ENCODE peak calls at places on chromosome 11, in six cellular contexts. One of them, this sample, is unnamed.

GRCh38 chr11:12731841-12732336 is 57.7 kb downstream of the TEAD1 start:
- DNase-seq in NCI-H345: no peak
- DNase-seq in stimulated activated CD4-positive, alpha-beta T cell treated with anti-CD3 and anti-CD28 coated beads, Interleukin-4, amount 100 ng/mL, for 24 hours: no peak
- DNase-seq in choroid plexus epithelial cell: no peak
- DNase-seq in T-helper 9 cell: no peak
- DNase-seq in Kasumi-1: no peak
- DNase-seq in this sample: no peak

GRCh38 chr11:19320764-19321163 is 80.0 kb upstream of the E2F8 start:
- DNase-seq in stimulated activated CD4-positive, alpha-beta T cell treated with anti-CD3 and anti-CD28 coated beads, Interleukin-4, amount 100 ng/mL, for 24 hours: no peak
- DNase-seq in T-helper 9 cell: no peak
- DNase-seq in Kasumi-1: no peak
- DNase-seq in NCI-H345: no peak
- DNase-seq in choroid plexus epithelial cell: no peak
- DNase-seq in this sample: no peak

GRCh38 chr11:66237867-66238266 is 30.6 kb upstream of the RAB1B start:
- DNase-seq in choroid plexus epithelial cell: no peak
- DNase-seq in stimulated activated CD4-positive, alpha-beta T cell treated with anti-CD3 and anti-CD28 coated beads, Interleukin-4, amount 100 ng/mL, for 24 hours: no peak
- DNase-seq in NCI-H345: no peak
- DNase-seq in T-helper 9 cell: no peak
- DNase-seq in Kasumi-1: no peak
- DNase-seq in this sample: no peak

GRCh38 chr11:134355656-134356055 is 23.9 kb downstream of the GLB1L2 start:
- DNase-seq in Kasumi-1: no peak
- DNase-seq in T-helper 9 cell: no peak
- DNase-seq in choroid plexus epithelial cell: no peak
- DNase-seq in NCI-H345: no peak
- DNase-seq in stimulated activated CD4-positive, alpha-beta T cell treated with anti-CD3 and anti-CD28 coated beads, Interleukin-4, amount 100 ng/mL, for 24 hours: no peak
- DNase-seq in this sample: no peak

GRCh38 chr11:58927393-58928081 is 11.8 kb upstream of the GLYATL1 start:
- DNase-seq in choroid plexus epithelial cell: peak
- DNase-seq in T-helper 9 cell: no peak
- DNase-seq in stimulated activated CD4-positive, alpha-beta T cell treated with anti-CD3 and anti-CD28 coated beads, Interleukin-4, amount 100 ng/mL, for 24 hours: peak
- DNase-seq in Kasumi-1: no peak
- DNase-seq in NCI-H345: peak
- DNase-seq in this sample: no peak

GRCh38 chr11:14618060-14618459 is 25.5 kb upstream of the PDE3B start:
- DNase-seq in choroid plexus epithelial cell: no peak
- DNase-seq in T-helper 9 cell: no peak
- DNase-seq in Kasumi-1: no peak
- DNase-seq in stimulated activated CD4-positive, alpha-beta T cell treated with anti-CD3 and anti-CD28 coated beads, Interleukin-4, amount 100 ng/mL, for 24 hours: no peak
- DNase-seq in NCI-H345: no peak
- DNase-seq in this sample: no peak

GRCh38 chr11:2220173-2220771 is 48.7 kb upstream of the TH start:
- DNase-seq in choroid plexus epithelial cell: no peak
- DNase-seq in T-helper 9 cell: no peak
- DNase-seq in stimulated activated CD4-positive, alpha-beta T cell treated with anti-CD3 and anti-CD28 coated beads, Interleukin-4, amount 100 ng/mL, for 24 hours: no peak
- DNase-seq in NCI-H345: no peak
- DNase-seq in Kasumi-1: no peak
- DNase-seq in this sample: no peak

GRCh38 chr11:72627594-72628281 is 46.5 kb downstream of the PDE2A start:
- DNase-seq in stimulated activated CD4-positive, alpha-beta T cell treated with anti-CD3 and anti-CD28 coated beads, Interleukin-4, amount 100 ng/mL, for 24 hours: no peak
- DNase-seq in Kasumi-1: no peak
- DNase-seq in choroid plexus epithelial cell: no peak
- DNase-seq in T-helper 9 cell: no peak
- DNase-seq in NCI-H345: peak
- DNase-seq in this sample: no peak

GRCh38 chr11:78420796-78421209 is 3.2 kb upstream of the GAB2 start:
- DNase-seq in stimulated activated CD4-positive, alpha-beta T cell treated with anti-CD3 and anti-CD28 coated beads, Interleukin-4, amount 100 ng/mL, for 24 hours: peak
- DNase-seq in choroid plexus epithelial cell: peak
- DNase-seq in T-helper 9 cell: no peak
- DNase-seq in Kasumi-1: no peak
- DNase-seq in NCI-H345: no peak
- DNase-seq in this sample: peak

GRCh38 chr11:120304526-120304925 is 20.6 kb upstream of the TLCD5 start:
- DNase-seq in stimulated activated CD4-positive, alpha-beta T cell treated with anti-CD3 and anti-CD28 coated beads, Interleukin-4, amount 100 ng/mL, for 24 hours: no peak
- DNase-seq in T-helper 9 cell: no peak
- DNase-seq in choroid plexus epithelial cell: peak
- DNase-seq in Kasumi-1: no peak
- DNase-seq in NCI-H345: no peak
- DNase-seq in this sample: no peak

GRCh38 chr11:100546714-100547113 is 140.4 kb upstream of the ARHGAP42 start:
- DNase-seq in Kasumi-1: no peak
- DNase-seq in T-helper 9 cell: no peak
- DNase-seq in choroid plexus epithelial cell: peak
- DNase-seq in stimulated activated CD4-positive, alpha-beta T cell treated with anti-CD3 and anti-CD28 coated beads, Interleukin-4, amount 100 ng/mL, for 24 hours: no peak
- DNase-seq in NCI-H345: peak
- DNase-seq in this sample: no peak

GRCh38 chr11:100981196-100981824 is 148.3 kb downstream of the PGR start:
- DNase-seq in stimulated activated CD4-positive, alpha-beta T cell treated with anti-CD3 and anti-CD28 coated beads, Interleukin-4, amount 100 ng/mL, for 24 hours: no peak
- DNase-seq in T-helper 9 cell: no peak
- DNase-seq in Kasumi-1: no peak
- DNase-seq in NCI-H345: no peak
- DNase-seq in choroid plexus epithelial cell: no peak
- DNase-seq in this sample: no peak

GRCh38 chr11:75142714-75143419 is 8.0 kb upstream of the SLCO2B1 start:
- DNase-seq in stimulated activated CD4-positive, alpha-beta T cell treated with anti-CD3 and anti-CD28 coated beads, Interleukin-4, amount 100 ng/mL, for 24 hours: peak
- DNase-seq in Kasumi-1: peak
- DNase-seq in NCI-H345: peak
- DNase-seq in choroid plexus epithelial cell: peak
- DNase-seq in T-helper 9 cell: peak
- DNase-seq in this sample: peak

GRCh38 chr11:69540118-69541000 is 58.9 kb downstream of the LINC01488 start:
- DNase-seq in NCI-H345: no peak
- DNase-seq in stimulated activated CD4-positive, alpha-beta T cell treated with anti-CD3 and anti-CD28 coated beads, Interleukin-4, amount 100 ng/mL, for 24 hours: no peak
- DNase-seq in T-helper 9 cell: no peak
- DNase-seq in choroid plexus epithelial cell: no peak
- DNase-seq in Kasumi-1: no peak
- DNase-seq in this sample: no peak

GRCh38 chr11:35477871-35478270 is 47.5 kb downstream of the PAMR1 start:
- DNase-seq in Kasumi-1: no peak
- DNase-seq in choroid plexus epithelial cell: no peak
- DNase-seq in stimulated activated CD4-positive, alpha-beta T cell treated with anti-CD3 and anti-CD28 coated beads, Interleukin-4, amount 100 ng/mL, for 24 hours: no peak
- DNase-seq in T-helper 9 cell: no peak
- DNase-seq in NCI-H345: no peak
- DNase-seq in this sample: no peak

GRCh38 chr11:113556036-113556435 is 80.8 kb upstream of the DRD2 start:
- DNase-seq in stimulated activated CD4-positive, alpha-beta T cell treated with anti-CD3 and anti-CD28 coated beads, Interleukin-4, amount 100 ng/mL, for 24 hours: no peak
- DNase-seq in Kasumi-1: no peak
- DNase-seq in choroid plexus epithelial cell: no peak
- DNase-seq in T-helper 9 cell: no peak
- DNase-seq in NCI-H345: no peak
- DNase-seq in this sample: no peak

GRCh38 chr11:17718015-17718414 is 1.4 kb upstream of the MYOD1 start:
- DNase-seq in Kasumi-1: no peak
- DNase-seq in stimulated activated CD4-positive, alpha-beta T cell treated with anti-CD3 and anti-CD28 coated beads, Interleukin-4, amount 100 ng/mL, for 24 hours: no peak
- DNase-seq in T-helper 9 cell: no peak
- DNase-seq in NCI-H345: no peak
- DNase-seq in choroid plexus epithelial cell: no peak
- DNase-seq in this sample: no peak

GRCh38 chr11:19365743-19366410 is 125.1 kb upstream of the E2F8 start:
- DNase-seq in choroid plexus epithelial cell: no peak
- DNase-seq in stimulated activated CD4-positive, alpha-beta T cell treated with anti-CD3 and anti-CD28 coated beads, Interleukin-4, amount 100 ng/mL, for 24 hours: no peak
- DNase-seq in NCI-H345: no peak
- DNase-seq in T-helper 9 cell: no peak
- DNase-seq in Kasumi-1: no peak
- DNase-seq in this sample: no peak

GRCh38 chr11:85810521-85810870 is 445 bp downstream of the SYTL2 start:
- DNase-seq in stimulated activated CD4-positive, alpha-beta T cell treated with anti-CD3 and anti-CD28 coated beads, Interleukin-4, amount 100 ng/mL, for 24 hours: no peak
- DNase-seq in Kasumi-1: no peak
- DNase-seq in T-helper 9 cell: no peak
- DNase-seq in NCI-H345: no peak
- DNase-seq in choroid plexus epithelial cell: no peak
- DNase-seq in this sample: no peak

GRCh38 chr11:6357222-6357621 is 33.1 kb upstream of the SMPD1 start:
- DNase-seq in choroid plexus epithelial cell: peak
- DNase-seq in NCI-H345: no peak
- DNase-seq in Kasumi-1: no peak
- DNase-seq in stimulated activated CD4-positive, alpha-beta T cell treated with anti-CD3 and anti-CD28 coated beads, Interleukin-4, amount 100 ng/mL, for 24 hours: peak
- DNase-seq in T-helper 9 cell: no peak
- DNase-seq in this sample: peak

GRCh38 chr11:16505481-16505880 is 149.1 kb upstream of the SOX6 start:
- DNase-seq in NCI-H345: no peak
- DNase-seq in stimulated activated CD4-positive, alpha-beta T cell treated with anti-CD3 and anti-CD28 coated beads, Interleukin-4, amount 100 ng/mL, for 24 hours: no peak
- DNase-seq in choroid plexus epithelial cell: no peak
- DNase-seq in T-helper 9 cell: no peak
- DNase-seq in Kasumi-1: no peak
- DNase-seq in this sample: no peak

GRCh38 chr11:113351061-113351460 is 36.5 kb upstream of the ANKK1 start:
- DNase-seq in T-helper 9 cell: no peak
- DNase-seq in Kasumi-1: no peak
- DNase-seq in choroid plexus epithelial cell: no peak
- DNase-seq in stimulated activated CD4-positive, alpha-beta T cell treated with anti-CD3 and anti-CD28 coated beads, Interleukin-4, amount 100 ng/mL, for 24 hours: no peak
- DNase-seq in NCI-H345: peak
- DNase-seq in this sample: no peak

GRCh38 chr11:102260241-102260640 is 57.0 kb upstream of the BIRC3 start:
- DNase-seq in Kasumi-1: no peak
- DNase-seq in stimulated activated CD4-positive, alpha-beta T cell treated with anti-CD3 and anti-CD28 coated beads, Interleukin-4, amount 100 ng/mL, for 24 hours: no peak
- DNase-seq in T-helper 9 cell: no peak
- DNase-seq in choroid plexus epithelial cell: no peak
- DNase-seq in NCI-H345: no peak
- DNase-seq in this sample: no peak

GRCh38 chr11:66420671-66421476 is at the start of gene NPAS4:
- DNase-seq in NCI-H345: peak
- DNase-seq in Kasumi-1: no peak
- DNase-seq in T-helper 9 cell: no peak
- DNase-seq in stimulated activated CD4-positive, alpha-beta T cell treated with anti-CD3 and anti-CD28 coated beads, Interleukin-4, amount 100 ng/mL, for 24 hours: no peak
- DNase-seq in choroid plexus epithelial cell: no peak
- DNase-seq in this sample: no peak

GRCh38 chr11:23540101-23540561 is 679.9 kb upstream of the CCDC179 start:
- DNase-seq in T-helper 9 cell: no peak
- DNase-seq in Kasumi-1: peak
- DNase-seq in stimulated activated CD4-positive, alpha-beta T cell treated with anti-CD3 and anti-CD28 coated beads, Interleukin-4, amount 100 ng/mL, for 24 hours: no peak
- DNase-seq in NCI-H345: peak
- DNase-seq in choroid plexus epithelial cell: peak
- DNase-seq in this sample: no peak

GRCh38 chr11:5476184-5476819 is 12.2 kb upstream of the OR52D1 start:
- DNase-seq in stimulated activated CD4-positive, alpha-beta T cell treated with anti-CD3 and anti-CD28 coated beads, Interleukin-4, amount 100 ng/mL, for 24 hours: peak
- DNase-seq in T-helper 9 cell: peak
- DNase-seq in choroid plexus epithelial cell: peak
- DNase-seq in Kasumi-1: peak
- DNase-seq in NCI-H345: peak
- DNase-seq in this sample: peak

GRCh38 chr11:71147331-71147730 is 105.0 kb downstream of the SHANK2 start:
- DNase-seq in choroid plexus epithelial cell: no peak
- DNase-seq in stimulated activated CD4-positive, alpha-beta T cell treated with anti-CD3 and anti-CD28 coated beads, Interleukin-4, amount 100 ng/mL, for 24 hours: no peak
- DNase-seq in Kasumi-1: no peak
- DNase-seq in NCI-H345: no peak
- DNase-seq in T-helper 9 cell: no peak
- DNase-seq in this sample: no peak

GRCh38 chr11:507727-508515 is 879 bp upstream of the RNH1 start:
- DNase-seq in T-helper 9 cell: no peak
- DNase-seq in choroid plexus epithelial cell: no peak
- DNase-seq in stimulated activated CD4-positive, alpha-beta T cell treated with anti-CD3 and anti-CD28 coated beads, Interleukin-4, amount 100 ng/mL, for 24 hours: no peak
- DNase-seq in Kasumi-1: no peak
- DNase-seq in NCI-H345: peak
- DNase-seq in this sample: no peak

GRCh38 chr11:3222941-3223905 is 4.6 kb upstream of the MRGPRG start:
- DNase-seq in Kasumi-1: peak
- DNase-seq in NCI-H345: no peak
- DNase-seq in choroid plexus epithelial cell: no peak
- DNase-seq in stimulated activated CD4-positive, alpha-beta T cell treated with anti-CD3 and anti-CD28 coated beads, Interleukin-4, amount 100 ng/mL, for 24 hours: no peak
- DNase-seq in T-helper 9 cell: no peak
- DNase-seq in this sample: no peak

GRCh38 chr11:69280451-69280850 is 13.5 kb upstream of the MYEOV start:
- DNase-seq in stimulated activated CD4-positive, alpha-beta T cell treated with anti-CD3 and anti-CD28 coated beads, Interleukin-4, amount 100 ng/mL, for 24 hours: no peak
- DNase-seq in T-helper 9 cell: no peak
- DNase-seq in Kasumi-1: no peak
- DNase-seq in choroid plexus epithelial cell: peak
- DNase-seq in NCI-H345: no peak
- DNase-seq in this sample: no peak

GRCh38 chr11:23509821-23510220 is 649.5 kb upstream of the CCDC179 start:
- DNase-seq in NCI-H345: no peak
- DNase-seq in stimulated activated CD4-positive, alpha-beta T cell treated with anti-CD3 and anti-CD28 coated beads, Interleukin-4, amount 100 ng/mL, for 24 hours: no peak
- DNase-seq in Kasumi-1: no peak
- DNase-seq in choroid plexus epithelial cell: no peak
- DNase-seq in T-helper 9 cell: no peak
- DNase-seq in this sample: no peak

GRCh38 chr11:77082838-77083552 is 16.2 kb downstream of the CAPN5 start:
- DNase-seq in NCI-H345: no peak
- DNase-seq in T-helper 9 cell: no peak
- DNase-seq in Kasumi-1: peak
- DNase-seq in choroid plexus epithelial cell: peak
- DNase-seq in stimulated activated CD4-positive, alpha-beta T cell treated with anti-CD3 and anti-CD28 coated beads, Interleukin-4, amount 100 ng/mL, for 24 hours: peak
- DNase-seq in this sample: peak

GRCh38 chr11:71519546-71519945 is 7.5 kb upstream of the KRTAP5-7 start:
- DNase-seq in Kasumi-1: no peak
- DNase-seq in choroid plexus epithelial cell: no peak
- DNase-seq in T-helper 9 cell: no peak
- DNase-seq in stimulated activated CD4-positive, alpha-beta T cell treated with anti-CD3 and anti-CD28 coated beads, Interleukin-4, amount 100 ng/mL, for 24 hours: no peak
- DNase-seq in NCI-H345: no peak
- DNase-seq in this sample: no peak

GRCh38 chr11:64787526-64788320 is 9.4 kb upstream of the SF1 start:
- DNase-seq in choroid plexus epithelial cell: peak
- DNase-seq in NCI-H345: no peak
- DNase-seq in Kasumi-1: peak
- DNase-seq in stimulated activated CD4-positive, alpha-beta T cell treated with anti-CD3 and anti-CD28 coated beads, Interleukin-4, amount 100 ng/mL, for 24 hours: peak
- DNase-seq in T-helper 9 cell: peak
- DNase-seq in this sample: peak

GRCh38 chr11:65613091-65613928 is 711 bp downstream of the MAP3K11 start:
- DNase-seq in Kasumi-1: no peak
- DNase-seq in NCI-H345: no peak
- DNase-seq in stimulated activated CD4-positive, alpha-beta T cell treated with anti-CD3 and anti-CD28 coated beads, Interleukin-4, amount 100 ng/mL, for 24 hours: no peak
- DNase-seq in choroid plexus epithelial cell: no peak
- DNase-seq in T-helper 9 cell: no peak
- DNase-seq in this sample: no peak

GRCh38 chr11:45471002-45471665 is 185.0 kb upstream of the SYT13 start:
- DNase-seq in NCI-H345: no peak
- DNase-seq in Kasumi-1: no peak
- DNase-seq in stimulated activated CD4-positive, alpha-beta T cell treated with anti-CD3 and anti-CD28 coated beads, Interleukin-4, amount 100 ng/mL, for 24 hours: no peak
- DNase-seq in T-helper 9 cell: no peak
- DNase-seq in choroid plexus epithelial cell: no peak
- DNase-seq in this sample: no peak

This sample was measured in stimulated activated naive CD8-positive, alpha-beta T cell treated with anti-CD3 and anti-CD28 coated beads, Interleukin-15, Interleukin-2, amounts not matched to agents 100 U/mL and 50 U/mL, for 24 hours.